ENCODE peak calls at places on chromosome 9, in ten cellular contexts. O is AG09309; V is stimulated activated CD4-positive, alpha-beta T cell treated with anti-CD3 and anti-CD28 coated beads, Interleukin-4, amount 100 ng/mL, for 24 hours; D is NCI-H774; N is M059J; K is activated T-cell treated with anti-CD3 and anti-CD28 coated beads, Interleukin-2, amount 50 U/mL, for 72 hours; I is natural killer cell; M is gastrocnemius medialis; R is skeletal muscle cell; C is astrocyte. U is an unnamed sample.

GRCh38 chr9:133839822-133840329 is 101.7 kb upstream of the SARDH start:
- DNase-seq in O (no peak), K (no peak), V (no peak), C (no peak), M (no peak), R (no peak), N (no peak), I (no peak), D (no peak), U (no peak)

GRCh38 chr9:81964216-81965171 is 21.2 kb downstream of the SPATA31D3 start:
- DNase-seq in R (no peak), D (no peak), N (no peak), O (peak), K (no peak), M (no peak), V (no peak), I (no peak), C (no peak), U (peak)

GRCh38 chr9:92097997-92098482 is 17.2 kb downstream of the SPTLC1 start:
- DNase-seq in C (peak), D (no peak), O (no peak), K (peak), I (peak), R (peak), N (peak), V (peak), M (peak), U (no peak)

GRCh38 chr9:81636280-81636653 is 53.1 kb downstream of the TLE1 start:
- DNase-seq in C (no peak), K (no peak), V (no peak), D (no peak), O (no peak), R (no peak), N (no peak), I (no peak), M (no peak), U (no peak)

GRCh38 chr9:128231638-128232568 is 28.7 kb downstream of the DNM1 start:
- DNase-seq in M (no peak), R (no peak), K (no peak), D (no peak), N (no peak), I (no peak), V (no peak), C (no peak), O (no peak), U (no peak)

GRCh38 chr9:134031071-134031470 is 5.8 kb downstream of the BRD3OS start:
- DNase-seq in R (no peak), C (no peak), V (no peak), O (no peak), M (no peak), K (no peak), N (no peak), I (no peak), D (no peak), U (no peak)

GRCh38 chr9:72460342-72461312 is 60.8 kb upstream of the TMC1 start:
- DNase-seq in O (no peak), C (no peak), V (no peak), N (no peak), M (no peak), R (no peak), K (no peak), I (no peak), D (no peak), U (no peak)

GRCh38 chr9:107229146-107229545 is 53.9 kb upstream of the RAD23B start:
- DNase-seq in R (no peak), C (no peak), M (no peak), V (no peak), O (no peak), K (no peak), I (no peak), D (no peak), N (no peak), U (no peak)

GRCh38 chr9:92100237-92100911 is 14.8 kb downstream of the SPTLC1 start:
- DNase-seq in R (peak), I (no peak), C (peak), O (peak), D (no peak), K (no peak), M (no peak), V (no peak), N (peak), U (peak)

GRCh38 chr9:83178717-83179116 is 115.8 kb upstream of the RASEF start:
- DNase-seq in R (no peak), O (no peak), V (no peak), I (no peak), K (no peak), M (no peak), C (no peak), N (no peak), D (no peak), U (no peak)

GRCh38 chr9:135081264-135081660 is 6.2 kb upstream of the OLFM1 start:
- DNase-seq in M (no peak), V (no peak), N (no peak), C (no peak), O (no peak), R (no peak), I (no peak), D (no peak), K (no peak), U (no peak)

GRCh38 chr9:91803970-91804752 is 145.9 kb downstream of the ROR2 start:
- DNase-seq in O (no peak), V (no peak), D (no peak), I (no peak), R (no peak), N (no peak), C (no peak), M (no peak), K (no peak), U (no peak)

GRCh38 chr9:124480621-124480981 is 26.6 kb downstream of the NR5A1 start:
- DNase-seq in C (no peak), R (no peak), I (no peak), N (peak), D (peak), V (no peak), O (no peak), K (no peak), M (no peak), U (no peak)

GRCh38 chr9:27457445-27457844 is 66.6 kb upstream of the IFNK start:
- DNase-seq in I (no peak), C (no peak), R (no peak), M (no peak), O (no peak), D (no peak), N (no peak), V (no peak), K (no peak), U (no peak)

GRCh38 chr9:23322392-23322791 is 503.6 kb downstream of the ELAVL2 start:
- DNase-seq in I (no peak), V (no peak), M (no peak), K (no peak), R (no peak), C (no peak), N (peak), D (no peak), O (no peak), U (no peak)

GRCh38 chr9:107600060-107600573 is 110.5 kb upstream of the KLF4 start:
- DNase-seq in V (no peak), N (peak), I (no peak), M (no peak), C (peak), K (no peak), O (no peak), R (no peak), D (no peak), U (no peak)

GRCh38 chr9:7303932-7304331 is 495.6 kb downstream of the DMAC1 start:
- DNase-seq in C (no peak), V (no peak), N (no peak), K (no peak), I (no peak), M (no peak), O (no peak), R (no peak), D (no peak), U (no peak)

GRCh38 chr9:106482733-106483132 is 380.2 kb upstream of the ZNF462 start:
- DNase-seq in R (no peak), M (no peak), C (peak), D (no peak), V (no peak), I (no peak), K (no peak), O (no peak), N (peak), U (no peak)

GRCh38 chr9:12680341-12680740 is 12.8 kb upstream of the TYRP1 start:
- DNase-seq in O (peak), N (peak), M (no peak), R (no peak), K (no peak), V (no peak), C (peak), I (no peak), D (no peak), U (peak)

GRCh38 chr9:120383999-120384924 is 195.7 kb downstream of the CDK5RAP2 start:
- DNase-seq in D (peak), V (no peak), C (peak), M (no peak), R (no peak), O (no peak), I (no peak), N (peak), K (no peak), U (no peak)

GRCh38 chr9:12759767-12760166 is 15.1 kb upstream of the LURAP1L start:
- DNase-seq in C (peak), K (no peak), D (peak), M (no peak), N (peak), R (peak), I (no peak), V (no peak), O (no peak), U (peak)

GRCh38 chr9:72680593-72681317 is 159.3 kb downstream of the TMC1 start:
- DNase-seq in K (no peak), C (no peak), M (no peak), O (no peak), I (no peak), N (no peak), R (no peak), D (peak), V (no peak), U (no peak)

GRCh38 chr9:121753802-121754654 is 102.6 kb downstream of the DAB2IP start:
- DNase-seq in M (no peak), V (no peak), D (no peak), K (no peak), R (no peak), N (no peak), I (no peak), O (no peak), C (no peak), U (no peak)

GRCh38 chr9:99590879-99591278 is 230.8 kb upstream of the NR4A3 start:
- DNase-seq in D (no peak), C (no peak), V (no peak), O (no peak), M (no peak), N (no peak), K (no peak), R (no peak), I (no peak), U (no peak)